ENCODE peak calls at places on chromosomes 2 and 18, in nine cellular contexts. One of them, this sample, is unnamed.
A peak's percentile ranks its signal among the peaks of the same experiment; 100 is the strongest.

GRCh38 chr2:7044253-7045250 is 127.3 kb downstream of the RNF144A start:
- DNase-seq in upper lobe of left lung: no peak
- DNase-seq in tibial artery: peak; percentile 78
- DNase-seq in mammary epithelial cell: peak; percentile 21
- DNase-seq in colonic mucosa: peak; percentile 70
- DNase-seq in heart left ventricle: peak; percentile 70
- DNase-seq in keratinocyte: peak; percentile 11
- DNase-seq in body of pancreas: peak; percentile 77
- DNase-seq in K562: peak; percentile 82
- DNase-seq in this sample: peak; percentile 53

GRCh38 chr2:37342636-37343211 is 1.7 kb upstream of the QPCT start:
- DNase-seq in keratinocyte: no peak
- DNase-seq in mammary epithelial cell: no peak
- DNase-seq in body of pancreas: no peak
- DNase-seq in tibial artery: no peak
- DNase-seq in colonic mucosa: no peak
- DNase-seq in K562: no peak
- DNase-seq in upper lobe of left lung: no peak
- DNase-seq in heart left ventricle: no peak
- DNase-seq in this sample: no peak

GRCh38 chr2:98907966-98908905 is 27.8 kb downstream of the CRACDL start:
- DNase-seq in K562: no peak
- DNase-seq in mammary epithelial cell: peak; percentile 36
- DNase-seq in upper lobe of left lung: no peak
- DNase-seq in colonic mucosa: no peak
- DNase-seq in heart left ventricle: no peak
- DNase-seq in tibial artery: peak; percentile 21
- DNase-seq in body of pancreas: no peak
- DNase-seq in keratinocyte: no peak
- DNase-seq in this sample: no peak

GRCh38 chr2:98487806-98488189 is 43.1 kb downstream of the INPP4A start:
- DNase-seq in keratinocyte: no peak
- DNase-seq in heart left ventricle: no peak
- DNase-seq in colonic mucosa: peak; percentile 66
- DNase-seq in tibial artery: no peak
- DNase-seq in body of pancreas: peak; percentile 69
- DNase-seq in mammary epithelial cell: no peak
- DNase-seq in K562: peak; percentile 53
- DNase-seq in upper lobe of left lung: no peak
- DNase-seq in this sample: peak; percentile 65

GRCh38 chr18:70376137-70376913 is 87.5 kb downstream of the SOCS6 start:
- DNase-seq in tibial artery: no peak
- DNase-seq in heart left ventricle: no peak
- DNase-seq in K562: no peak
- DNase-seq in body of pancreas: no peak
- DNase-seq in colonic mucosa: no peak
- DNase-seq in mammary epithelial cell: no peak
- DNase-seq in upper lobe of left lung: no peak
- DNase-seq in keratinocyte: no peak
- DNase-seq in this sample: no peak

GRCh38 chr18:76405761-76406356 is 89.2 kb downstream of the ZNF516 start:
- DNase-seq in body of pancreas: peak; percentile 60
- DNase-seq in heart left ventricle: no peak
- DNase-seq in upper lobe of left lung: no peak
- DNase-seq in keratinocyte: no peak
- DNase-seq in mammary epithelial cell: peak; percentile 27
- DNase-seq in tibial artery: no peak
- DNase-seq in colonic mucosa: peak; percentile 52
- DNase-seq in K562: peak; percentile 37
- DNase-seq in this sample: peak; percentile 11

GRCh38 chr2:44348385-44348784 is 12.9 kb downstream of the PREPL start:
- DNase-seq in tibial artery: no peak
- DNase-seq in heart left ventricle: peak; percentile 37
- DNase-seq in body of pancreas: no peak
- DNase-seq in K562: no peak
- DNase-seq in mammary epithelial cell: no peak
- DNase-seq in upper lobe of left lung: no peak
- DNase-seq in colonic mucosa: no peak
- DNase-seq in keratinocyte: no peak
- DNase-seq in this sample: no peak

GRCh38 chr2:100995309-100996075 is 6.6 kb upstream of the RPL31 start:
- DNase-seq in upper lobe of left lung: peak; percentile 46
- DNase-seq in body of pancreas: no peak
- DNase-seq in tibial artery: no peak
- DNase-seq in K562: no peak
- DNase-seq in colonic mucosa: no peak
- DNase-seq in mammary epithelial cell: no peak
- DNase-seq in keratinocyte: no peak
- DNase-seq in heart left ventricle: no peak
- DNase-seq in this sample: no peak

GRCh38 chr2:229927817-229928321 is 5.6 kb downstream of the FBXO36 start:
- DNase-seq in colonic mucosa: no peak
- DNase-seq in K562: no peak
- DNase-seq in tibial artery: no peak
- DNase-seq in keratinocyte: no peak
- DNase-seq in heart left ventricle: no peak
- DNase-seq in mammary epithelial cell: peak; percentile 30
- DNase-seq in body of pancreas: no peak
- DNase-seq in upper lobe of left lung: no peak
- DNase-seq in this sample: no peak

GRCh38 chr2:137117385-137117784 is 352.0 kb downstream of the THSD7B start:
- DNase-seq in body of pancreas: no peak
- DNase-seq in upper lobe of left lung: no peak
- DNase-seq in mammary epithelial cell: peak; percentile 11
- DNase-seq in keratinocyte: no peak
- DNase-seq in tibial artery: no peak
- DNase-seq in colonic mucosa: no peak
- DNase-seq in heart left ventricle: no peak
- DNase-seq in K562: no peak
- DNase-seq in this sample: no peak

GRCh38 chr2:106885326-106885725 is 641 bp downstream of the ST6GAL2 start:
- DNase-seq in body of pancreas: no peak
- DNase-seq in K562: no peak
- DNase-seq in keratinocyte: no peak
- DNase-seq in mammary epithelial cell: peak; percentile 1
- DNase-seq in heart left ventricle: no peak
- DNase-seq in upper lobe of left lung: no peak
- DNase-seq in colonic mucosa: no peak
- DNase-seq in tibial artery: no peak
- DNase-seq in this sample: no peak

GRCh38 chr18:39348757-39349156 is 1783.2 kb upstream of the CELF4 start:
- DNase-seq in tibial artery: no peak
- DNase-seq in body of pancreas: no peak
- DNase-seq in K562: no peak
- DNase-seq in upper lobe of left lung: no peak
- DNase-seq in keratinocyte: no peak
- DNase-seq in heart left ventricle: no peak
- DNase-seq in mammary epithelial cell: no peak
- DNase-seq in colonic mucosa: no peak
- DNase-seq in this sample: no peak

GRCh38 chr18:39346916-39347315 is 1781.3 kb upstream of the CELF4 start:
- DNase-seq in K562: no peak
- DNase-seq in mammary epithelial cell: no peak
- DNase-seq in colonic mucosa: no peak
- DNase-seq in upper lobe of left lung: no peak
- DNase-seq in body of pancreas: no peak
- DNase-seq in heart left ventricle: no peak
- DNase-seq in keratinocyte: no peak
- DNase-seq in tibial artery: no peak
- DNase-seq in this sample: no peak

GRCh38 chr18:39345321-39345720 is 1779.7 kb upstream of the CELF4 start:
- DNase-seq in colonic mucosa: no peak
- DNase-seq in mammary epithelial cell: no peak
- DNase-seq in keratinocyte: no peak
- DNase-seq in tibial artery: no peak
- DNase-seq in heart left ventricle: no peak
- DNase-seq in upper lobe of left lung: no peak
- DNase-seq in body of pancreas: no peak
- DNase-seq in K562: no peak
- DNase-seq in this sample: no peak

GRCh38 chr18:39350916-39351315 is 1785.3 kb upstream of the CELF4 start:
- DNase-seq in K562: no peak
- DNase-seq in heart left ventricle: no peak
- DNase-seq in upper lobe of left lung: no peak
- DNase-seq in body of pancreas: no peak
- DNase-seq in keratinocyte: no peak
- DNase-seq in mammary epithelial cell: no peak
- DNase-seq in colonic mucosa: no peak
- DNase-seq in tibial artery: no peak
- DNase-seq in this sample: no peak
- H3K4me1 ChIP-seq in K562: no peaks in the 10 kb centered on the region
- H3K4me1 ChIP-seq in heart left ventricle: no peaks in the 10 kb centered on the region
- H3K4me1 ChIP-seq in upper lobe of left lung: no peaks in the 10 kb centered on the region
- H3K4me1 ChIP-seq in body of pancreas: no peaks in the 10 kb centered on the region
- H3K4me1 ChIP-seq in keratinocyte: no peaks in the 10 kb centered on the region
- H3K4me1 ChIP-seq in mammary epithelial cell: no peaks in the 10 kb centered on the region
- H3K4me1 ChIP-seq in colonic mucosa: no peaks in the 10 kb centered on the region
- H3K4me1 ChIP-seq in tibial artery: no peaks in the 10 kb centered on the region
- H3K4me1 ChIP-seq in this sample: no peaks in the 10 kb centered on the region

GRCh38 chr2:218394298-218395089 is 5.2 kb upstream of the CTDSP1 start:
- DNase-seq in colonic mucosa: no peak
- DNase-seq in tibial artery: no peak
- DNase-seq in K562: no peak
- DNase-seq in keratinocyte: no peak
- DNase-seq in mammary epithelial cell: no peak
- DNase-seq in upper lobe of left lung: peak; percentile 58
- DNase-seq in body of pancreas: no peak
- DNase-seq in heart left ventricle: no peak
- DNase-seq in this sample: no peak

GRCh38 chr2:218396688-218397501 is 2.8 kb upstream of the CTDSP1 start:
- DNase-seq in keratinocyte: no peak
- DNase-seq in mammary epithelial cell: peak; percentile 62
- DNase-seq in tibial artery: peak; percentile 92
- DNase-seq in body of pancreas: peak; percentile 87
- DNase-seq in K562: no peak
- DNase-seq in colonic mucosa: peak; percentile 81
- DNase-seq in heart left ventricle: peak; percentile 87
- DNase-seq in upper lobe of left lung: peak; percentile 90
- DNase-seq in this sample: peak; percentile 66

GRCh38 chr2:218395090-218395444 is 4.6 kb upstream of the CTDSP1 start:
- DNase-seq in upper lobe of left lung: no peak
- DNase-seq in mammary epithelial cell: no peak
- DNase-seq in K562: no peak
- DNase-seq in colonic mucosa: no peak
- DNase-seq in tibial artery: no peak
- DNase-seq in heart left ventricle: no peak
- DNase-seq in keratinocyte: no peak
- DNase-seq in body of pancreas: no peak
- DNase-seq in this sample: no peak

GRCh38 chr2:218395456-218395825 is 4.2 kb upstream of the CTDSP1 start:
- DNase-seq in mammary epithelial cell: no peak
- DNase-seq in heart left ventricle: no peak
- DNase-seq in K562: no peak
- DNase-seq in tibial artery: no peak
- DNase-seq in body of pancreas: no peak
- DNase-seq in colonic mucosa: peak; percentile 73
- DNase-seq in keratinocyte: no peak
- DNase-seq in upper lobe of left lung: peak; percentile 82
- DNase-seq in this sample: no peak

GRCh38 chr2:218395826-218396687 is 3.6 kb upstream of the CTDSP1 start:
- DNase-seq in heart left ventricle: peak; percentile 95
- DNase-seq in tibial artery: peak; percentile 97
- DNase-seq in body of pancreas: peak; percentile 94
- DNase-seq in K562: peak; percentile 78
- DNase-seq in keratinocyte: no peak
- DNase-seq in upper lobe of left lung: peak; percentile 98
- DNase-seq in mammary epithelial cell: peak; percentile 94
- DNase-seq in colonic mucosa: peak; percentile 94
- DNase-seq in this sample: peak; percentile 97
- H3K27me3 ChIP-seq in heart left ventricle: no peaks in the 10 kb centered on the region
- H3K27me3 ChIP-seq in tibial artery: no peaks in the 10 kb centered on the region
- H3K27me3 ChIP-seq in body of pancreas: no peaks in the 10 kb centered on the region
- H3K27me3 ChIP-seq in K562: no peaks in the 10 kb centered on the region
- H3K27me3 ChIP-seq in keratinocyte: no peaks in the 10 kb centered on the region
- H3K27me3 ChIP-seq in upper lobe of left lung: no peaks in the 10 kb centered on the region
- H3K27me3 ChIP-seq in mammary epithelial cell: no peaks in the 10 kb centered on the region
- H3K27me3 ChIP-seq in colonic mucosa: no peaks in the 10 kb centered on the region
- H3K27me3 ChIP-seq in this sample: no peaks in the 10 kb centered on the region

DNA sequence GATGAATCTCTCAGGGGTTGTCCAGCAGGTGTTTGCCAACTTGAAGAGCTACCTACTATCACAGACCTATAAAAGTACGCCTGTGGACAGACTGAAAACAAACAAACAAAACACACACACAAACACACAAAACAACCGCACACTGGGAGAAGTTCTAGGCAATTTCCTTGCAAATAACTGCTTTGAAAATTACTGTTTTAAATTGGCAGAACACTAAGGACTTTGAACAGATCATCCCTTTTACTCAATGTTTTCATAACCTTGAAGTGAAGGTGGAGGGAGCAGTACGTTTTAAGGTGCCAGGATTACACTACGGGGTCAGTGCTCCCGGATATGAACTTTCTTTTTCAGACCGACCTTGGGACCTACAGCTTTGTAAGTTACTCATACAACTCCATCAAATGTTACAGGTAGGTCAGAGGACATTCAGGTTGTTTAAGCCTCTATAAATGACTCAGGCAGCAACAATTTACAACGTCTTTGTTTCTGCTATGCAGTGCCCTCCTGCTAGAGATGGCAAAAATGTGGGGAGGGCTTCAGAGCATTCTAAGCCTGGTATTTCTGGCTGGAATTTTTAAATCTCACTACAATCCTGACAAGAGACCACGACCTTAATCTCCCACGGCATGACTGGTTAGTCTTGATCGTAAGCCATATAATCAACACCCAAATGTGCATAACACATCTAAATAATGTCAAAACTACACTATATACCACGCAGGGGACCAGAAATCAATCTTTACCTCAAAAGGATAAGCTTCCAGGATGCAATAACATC is 1.4 kb upstream of the SLC20A1 start:
- DNase-seq in mammary epithelial cell: peak; percentile 70
- DNase-seq in colonic mucosa: peak; percentile 73
- DNase-seq in upper lobe of left lung: no peak
- DNase-seq in keratinocyte: no peak
- DNase-seq in body of pancreas: peak; percentile 43
- DNase-seq in heart left ventricle: no peak
- DNase-seq in tibial artery: no peak
- DNase-seq in K562: no peak
- DNase-seq in this sample: no peak
- H3K27ac ChIP-seq in mammary epithelial cell: peak overlapping the region; percentile 94
- H3K27ac ChIP-seq in colonic mucosa: peak overlapping the region; percentile 97
- H3K27ac ChIP-seq in upper lobe of left lung: peak overlapping the region; percentile 98
- H3K27ac ChIP-seq in keratinocyte: peak overlapping the region; percentile 98
- H3K27ac ChIP-seq in body of pancreas: peak overlapping the region; percentile 99
- H3K27ac ChIP-seq in heart left ventricle: peak overlapping the region; percentile 99
- H3K27ac ChIP-seq in tibial artery: peak overlapping the region; percentile 89
- H3K27ac ChIP-seq in K562: peak overlapping the region; percentile 93
- H3K27ac ChIP-seq in this sample: no peak overlapping the region

DNA sequence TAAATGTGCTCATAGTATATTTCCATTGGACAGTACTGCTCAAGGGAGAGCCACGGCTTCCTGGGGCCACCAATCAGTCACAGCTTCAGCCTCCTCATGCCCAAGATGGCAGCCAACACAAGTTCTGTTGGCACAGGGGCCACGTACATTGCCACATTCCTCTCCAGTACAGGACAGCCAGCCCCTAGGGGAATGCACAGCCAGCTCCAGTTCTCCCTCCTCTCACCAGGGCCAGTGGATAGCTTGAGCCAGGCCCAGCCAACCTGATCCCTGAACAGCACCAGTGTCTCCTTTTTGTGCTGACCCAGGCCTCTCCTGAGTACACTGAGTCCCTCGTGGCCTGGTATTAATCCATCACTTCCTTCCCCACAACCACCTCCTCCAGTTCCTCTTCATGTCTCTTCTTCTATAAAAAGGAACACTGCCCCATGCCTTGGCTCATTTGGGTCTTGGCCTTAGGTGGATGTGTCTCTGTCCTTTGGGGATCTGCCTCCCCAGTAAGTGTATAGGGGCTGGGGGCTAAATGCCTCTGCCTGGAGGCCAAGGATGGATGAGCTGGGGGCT is 168.7 kb downstream of the TNS1 start:
- DNase-seq in mammary epithelial cell: no peak
- DNase-seq in heart left ventricle: no peak
- DNase-seq in body of pancreas: no peak
- DNase-seq in K562: no peak
- DNase-seq in colonic mucosa: no peak
- DNase-seq in tibial artery: peak; percentile 91
- DNase-seq in keratinocyte: no peak
- DNase-seq in upper lobe of left lung: no peak
- DNase-seq in this sample: no peak
- H3K4me1 ChIP-seq in mammary epithelial cell: no peaks in the 10 kb centered on the region
- H3K4me1 ChIP-seq in heart left ventricle: peaks cover 99% of the 10 kb centered on the region
- H3K4me1 ChIP-seq in body of pancreas: peaks cover 5% of the 10 kb centered on the region
- H3K4me1 ChIP-seq in K562: peaks cover 11% of the 10 kb centered on the region
- H3K4me1 ChIP-seq in colonic mucosa: no peaks in the 10 kb centered on the region
- H3K4me1 ChIP-seq in tibial artery: no peaks in the 10 kb centered on the region
- H3K4me1 ChIP-seq in keratinocyte: no peaks in the 10 kb centered on the region
- H3K4me1 ChIP-seq in upper lobe of left lung: peaks cover 40% of the 10 kb centered on the region
- H3K4me1 ChIP-seq in this sample: no peaks in the 10 kb centered on the region